ENCODE peak calls at places on chromosome 22, in five cellular contexts. One of them, this sample, is unnamed.

GRCh38 chr22:25334091-25334490 is 114.7 kb downstream of the CRYBB2 start:
- DNase-seq in NB4: peak
- DNase-seq in uterus: no peak
- DNase-seq in body of pancreas: no peak
- DNase-seq in sigmoid colon: no peak
- DNase-seq in this sample: peak

GRCh38 chr22:46064236-46064965 is 85.9 kb upstream of the PPARA start:
- DNase-seq in body of pancreas: peak
- DNase-seq in NB4: no peak
- DNase-seq in sigmoid colon: peak
- DNase-seq in uterus: peak
- DNase-seq in this sample: no peak

GRCh38 chr22:39556970-39557811 is 13.4 kb upstream of the CACNA1I start:
- DNase-seq in NB4: no peak
- DNase-seq in sigmoid colon: no peak
- DNase-seq in uterus: no peak
- DNase-seq in body of pancreas: no peak
- DNase-seq in this sample: no peak

GRCh38 chr22:48651981-48652538 is 1175.6 kb downstream of the BRD1 start:
- DNase-seq in NB4: no peak
- DNase-seq in uterus: no peak
- DNase-seq in sigmoid colon: no peak
- DNase-seq in body of pancreas: no peak
- DNase-seq in this sample: no peak

GRCh38 chr22:34966980-34967379 is 99.0 kb upstream of the ISX start:
- DNase-seq in sigmoid colon: no peak
- DNase-seq in uterus: no peak
- DNase-seq in NB4: no peak
- DNase-seq in body of pancreas: no peak
- DNase-seq in this sample: no peak

GRCh38 chr22:33697640-33698039 is 222.6 kb downstream of the LARGE1 start:
- DNase-seq in body of pancreas: no peak
- DNase-seq in sigmoid colon: no peak
- DNase-seq in uterus: no peak
- DNase-seq in NB4: no peak
- DNase-seq in this sample: no peak

GRCh38 chr22:39343259-39344045 is 6.3 kb upstream of the SYNGR1 start:
- DNase-seq in sigmoid colon: no peak
- DNase-seq in uterus: peak
- DNase-seq in NB4: peak
- DNase-seq in body of pancreas: peak
- DNase-seq in this sample: peak

GRCh38 chr22:17116931-17117330 is 4.2 kb downstream of the TMEM121B start:
- DNase-seq in NB4: peak
- DNase-seq in body of pancreas: no peak
- DNase-seq in sigmoid colon: no peak
- DNase-seq in uterus: no peak
- DNase-seq in this sample: no peak

GRCh38 chr22:46748948-46749681 is 11.1 kb upstream of the CERK start:
- DNase-seq in NB4: peak
- DNase-seq in sigmoid colon: peak
- DNase-seq in uterus: no peak
- DNase-seq in body of pancreas: no peak
- DNase-seq in this sample: no peak

GRCh38 chr22:46614070-46614931 is 5.9 kb upstream of the GRAMD4 start:
- DNase-seq in uterus: no peak
- DNase-seq in sigmoid colon: no peak
- DNase-seq in body of pancreas: no peak
- DNase-seq in NB4: no peak
- DNase-seq in this sample: no peak

GRCh38 chr22:45460288-45461109 is 42.2 kb upstream of the FBLN1 start:
- DNase-seq in body of pancreas: peak
- DNase-seq in sigmoid colon: peak
- DNase-seq in NB4: no peak
- DNase-seq in uterus: peak
- DNase-seq in this sample: peak

DNA sequence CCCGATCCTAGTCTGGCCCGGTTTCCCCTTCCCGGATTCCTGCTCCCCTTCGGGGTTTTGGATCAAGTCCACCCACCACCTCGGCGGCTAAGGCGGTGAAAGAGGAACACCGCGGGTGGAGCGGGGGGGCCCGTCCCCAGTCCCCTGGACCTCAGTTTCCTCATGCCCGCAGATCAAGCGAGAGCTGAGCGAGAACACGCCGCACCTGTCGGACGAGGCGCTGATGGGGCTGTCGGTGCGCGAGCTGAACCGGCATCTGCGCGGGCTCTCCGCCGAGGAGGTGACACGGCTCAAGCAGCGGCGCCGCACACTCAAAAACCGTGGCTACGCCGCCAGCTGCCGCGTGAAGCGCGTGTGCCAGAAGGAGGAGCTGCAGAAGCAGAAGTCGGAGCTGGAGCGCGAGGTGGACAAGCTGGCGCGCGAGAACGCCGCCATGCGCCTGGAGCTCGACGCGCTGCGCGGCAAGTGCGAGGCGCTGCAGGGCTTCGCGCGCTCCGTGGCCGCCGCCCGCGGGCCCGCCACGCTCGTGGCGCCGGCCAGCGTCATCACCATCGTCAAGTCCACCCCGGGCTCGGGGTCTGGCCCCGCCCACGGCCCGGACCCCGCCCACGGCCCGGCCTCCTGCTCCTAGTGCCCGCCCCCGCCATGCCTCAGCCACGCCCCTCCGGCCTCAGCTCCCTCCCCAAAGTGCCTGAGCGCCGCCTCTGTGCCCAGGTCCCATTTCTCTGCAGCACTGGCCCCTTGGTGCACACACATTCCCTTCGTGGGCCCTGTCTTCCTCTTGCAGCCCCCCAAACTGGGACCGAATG is 12.7 kb downstream of the MAFF start:
- DNase-seq in NB4: no peak
- DNase-seq in body of pancreas: peak
- DNase-seq in sigmoid colon: peak
- DNase-seq in uterus: peak
- DNase-seq in this sample: no peak
- TF ChIP-seq POLR2A in NB4: no peak
- TF ChIP-seq POLR2A in body of pancreas: no peak
- TF ChIP-seq POLR2A in sigmoid colon: no peak
- TF ChIP-seq POLR2A in uterus: no peak
- TF ChIP-seq POLR2A in this sample: no peak

DNA sequence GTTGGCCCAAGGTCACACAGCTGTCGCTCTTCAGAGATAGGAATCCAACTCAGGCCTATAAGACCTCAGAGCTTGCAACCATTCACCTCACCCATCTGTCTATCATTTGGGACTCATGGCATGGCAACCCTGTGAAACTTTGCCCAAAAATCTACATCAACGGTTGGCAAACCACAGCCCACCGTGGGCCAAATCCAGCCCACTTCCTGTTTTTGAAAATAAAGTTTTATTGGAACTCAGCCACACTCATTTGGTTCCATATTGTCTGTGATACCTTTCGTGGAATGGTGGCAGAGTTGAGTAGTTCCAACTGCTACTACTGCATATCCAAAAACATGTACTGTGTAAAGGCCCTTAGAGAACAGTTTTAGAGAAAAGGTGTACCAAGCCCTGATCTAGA is 307.8 kb downstream of the MN1 start:
- DNase-seq in body of pancreas: no peak
- DNase-seq in sigmoid colon: no peak
- DNase-seq in uterus: no peak
- DNase-seq in NB4: no peak
- DNase-seq in this sample: no peak
- H3K4me3 ChIP-seq in body of pancreas: no peak
- H3K4me3 ChIP-seq in sigmoid colon: no peak
- H3K4me3 ChIP-seq in uterus: no peak
- H3K4me3 ChIP-seq in NB4: no peak
- H3K4me3 ChIP-seq in this sample: no peak

GRCh38 chr22:49969751-49970527 is 9.4 kb downstream of the PIM3 start:
- DNase-seq in uterus: peak
- DNase-seq in NB4: no peak
- DNase-seq in sigmoid colon: peak
- DNase-seq in body of pancreas: peak
- DNase-seq in this sample: no peak
- TF ChIP-seq POLR2A in uterus: no peak
- TF ChIP-seq POLR2A in NB4: no peak
- TF ChIP-seq POLR2A in sigmoid colon: no peak
- TF ChIP-seq POLR2A in body of pancreas: no peak
- TF ChIP-seq POLR2A in this sample: no peak

GRCh38 chr22:44385781-44386180 is 73.0 kb upstream of the SHISAL1 start:
- DNase-seq in NB4: no peak
- DNase-seq in uterus: no peak
- DNase-seq in body of pancreas: no peak
- DNase-seq in sigmoid colon: peak
- DNase-seq in this sample: no peak
- H3K4me3 ChIP-seq in NB4: no peak
- H3K4me3 ChIP-seq in uterus: no peak
- H3K4me3 ChIP-seq in body of pancreas: no peak
- H3K4me3 ChIP-seq in sigmoid colon: no peak
- H3K4me3 ChIP-seq in this sample: no peak

DNA sequence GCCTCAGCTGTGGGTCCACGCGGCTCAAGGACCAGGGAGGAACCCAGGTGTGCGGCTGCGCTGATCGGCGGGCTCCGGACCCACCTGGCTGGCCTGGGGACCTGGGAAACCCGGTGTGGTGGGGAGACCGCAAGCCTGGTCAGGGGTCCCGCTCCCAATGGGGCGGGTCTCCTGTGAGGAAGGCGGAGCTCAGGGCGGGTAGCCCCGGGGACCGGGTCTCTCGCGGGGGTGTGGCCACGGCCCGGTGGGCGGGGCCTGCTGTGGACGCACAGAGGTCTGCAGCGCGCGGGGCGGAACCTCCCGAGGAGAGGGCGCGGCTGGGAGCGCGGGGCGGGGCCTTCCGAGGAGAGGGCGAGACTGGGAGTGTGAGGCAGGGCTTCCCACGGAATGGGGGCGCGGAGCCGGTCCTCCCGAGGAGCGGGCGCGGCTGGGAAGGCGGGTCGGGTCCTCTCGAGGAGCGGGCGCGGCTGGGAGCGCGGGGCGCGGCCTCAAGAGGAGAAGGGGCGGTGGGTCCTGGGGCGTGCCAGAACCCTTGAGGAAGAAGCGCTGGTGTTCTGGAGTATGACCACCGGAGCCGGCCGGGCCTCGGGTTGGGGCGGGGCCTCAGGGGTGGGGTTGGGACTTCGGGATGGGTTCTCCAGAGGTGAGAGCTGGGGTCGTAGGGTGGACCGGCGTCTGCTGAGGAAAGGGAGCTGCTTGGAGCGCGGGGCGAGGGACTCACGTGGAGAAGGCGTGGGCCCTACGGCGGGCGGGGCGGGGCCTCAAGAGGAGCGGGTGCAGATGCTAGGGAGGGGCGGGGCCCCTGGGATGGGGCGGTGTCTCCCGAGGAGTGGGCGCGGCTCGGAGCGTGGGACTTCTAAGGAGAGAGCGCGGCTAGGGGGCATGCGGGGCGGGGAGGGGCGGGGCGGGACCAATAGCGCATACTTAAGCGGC is 20.8 kb downstream of the DGCR6L start:
- DNase-seq in uterus: peak
- DNase-seq in NB4: peak
- DNase-seq in sigmoid colon: peak
- DNase-seq in body of pancreas: peak
- DNase-seq in this sample: peak
- TF ChIP-seq POLR2A in uterus: no peak
- TF ChIP-seq POLR2A in NB4: no peak
- TF ChIP-seq POLR2A in sigmoid colon: no peak
- TF ChIP-seq POLR2A in body of pancreas: peak
- TF ChIP-seq POLR2A in this sample: no peak

GRCh38 chr22:36422287-36423014 is 34.7 kb upstream of the MYH9 start:
- DNase-seq in body of pancreas: no peak
- DNase-seq in sigmoid colon: no peak
- DNase-seq in NB4: peak
- DNase-seq in uterus: no peak
- DNase-seq in this sample: no peak

GRCh38 chr22:36419912-36420882 is 32.4 kb upstream of the MYH9 start:
- DNase-seq in uterus: no peak
- DNase-seq in body of pancreas: no peak
- DNase-seq in NB4: no peak
- DNase-seq in sigmoid colon: no peak
- DNase-seq in this sample: no peak

GRCh38 chr22:36415415-36416168 is 27.8 kb upstream of the MYH9 start:
- DNase-seq in uterus: no peak
- DNase-seq in NB4: no peak
- DNase-seq in body of pancreas: no peak
- DNase-seq in sigmoid colon: no peak
- DNase-seq in this sample: no peak

GRCh38 chr22:36417281-36417686 is 29.5 kb upstream of the MYH9 start:
- DNase-seq in body of pancreas: peak
- DNase-seq in uterus: no peak
- DNase-seq in sigmoid colon: no peak
- DNase-seq in NB4: no peak
- DNase-seq in this sample: no peak

DNA sequence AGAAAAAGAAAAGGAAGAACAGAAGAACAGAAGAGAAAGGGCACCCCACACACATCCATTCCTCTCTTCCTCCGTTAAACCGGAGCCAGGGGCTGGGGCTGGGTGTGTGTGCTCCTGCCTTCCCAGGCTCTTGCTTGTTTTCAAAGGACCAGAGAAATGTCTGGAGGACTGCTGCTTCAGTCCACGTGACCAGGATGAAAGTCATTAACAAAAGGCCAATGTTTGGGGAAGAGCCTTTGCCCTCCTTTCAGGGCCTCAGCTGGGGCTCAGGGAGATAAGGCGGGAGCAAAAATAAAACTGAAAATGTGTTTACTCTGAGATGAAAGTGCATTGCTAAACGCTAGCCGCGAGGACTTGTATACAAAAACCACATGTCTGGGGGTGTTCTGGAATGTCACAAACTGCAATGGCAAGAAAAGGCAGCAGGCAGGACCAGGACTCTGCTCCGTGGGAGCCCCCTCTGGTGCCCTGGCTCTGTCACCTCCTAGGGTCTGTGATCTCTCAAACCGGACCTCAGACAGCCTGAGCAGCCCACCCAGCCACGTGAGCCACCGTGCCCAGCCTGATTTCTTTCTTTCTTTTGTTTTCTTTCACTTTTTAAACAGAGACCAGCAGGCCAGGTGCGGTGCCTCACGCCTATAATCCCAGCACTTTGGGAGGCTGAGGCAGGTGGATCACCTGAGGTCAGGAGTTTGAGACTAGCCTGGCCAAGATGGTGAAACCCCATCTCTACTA is 31.6 kb upstream of the MYH9 start:
- DNase-seq in sigmoid colon: peak
- DNase-seq in uterus: peak
- DNase-seq in NB4: peak
- DNase-seq in body of pancreas: no peak
- DNase-seq in this sample: no peak
- H3K4me3 ChIP-seq in sigmoid colon: peak
- H3K4me3 ChIP-seq in uterus: peak
- H3K4me3 ChIP-seq in NB4: no peak
- H3K4me3 ChIP-seq in body of pancreas: no peak
- H3K4me3 ChIP-seq in this sample: peak

This sample was measured in gastrocnemius medialis.